ENCODE peak calls at places on chromosomes 6 and 20, in six cellular contexts. O is ELF-1; S is mesothelial cell of epicardium; J is stimulated activated CD4-positive, alpha-beta T cell treated with anti-CD3 and anti-CD28 coated beads, Interleukin-2, amount 100 ng/mL, for 4 hours; H is effector memory CD8-positive, alpha-beta T cell; Q is BJ. R is an unnamed sample.

GRCh38 chr20:63518946-63519764 is 1.4 kb upstream of the PPDPF start:
- DNase-seq in O (no peak), S (peak), J (no peak), H (no peak), Q (no peak), R (no peak)

GRCh38 chr6:98783578-98783977 is 50.8 kb upstream of the POU3F2 start:
- DNase-seq in O (no peak), S (no peak), J (no peak), H (no peak), Q (no peak), R (no peak)

GRCh38 chr6:69343856-69344255 is 453.0 kb downstream of the LMBRD1 start:
- DNase-seq in O (no peak), S (no peak), J (no peak), H (no peak), Q (no peak), R (no peak)

GRCh38 chr6:157034433-157035230 is 257.5 kb downstream of the ARID1B start:
- DNase-seq in O (no peak), S (no peak), J (no peak), H (no peak), Q (no peak), R (no peak)

GRCh38 chr20:25000268-25000801 is 7.8 kb upstream of the APMAP start:
- DNase-seq in O (no peak), S (peak), J (no peak), H (no peak), Q (peak), R (no peak)

GRCh38 chr20:63082939-63083735 is 76.4 kb upstream of the BHLHE23 start:
- DNase-seq in O (no peak), S (no peak), J (no peak), H (no peak), Q (no peak), R (no peak)

GRCh38 chr6:166005401-166005845 is 162.2 kb downstream of the TBXT start:
- DNase-seq in O (no peak), S (no peak), J (no peak), H (no peak), Q (no peak), R (no peak)

GRCh38 chr20:1569417-1569861 is 11.9 kb upstream of the SIRPD start:
- DNase-seq in O (no peak), S (no peak), J (no peak), H (no peak), Q (no peak), R (no peak)

GRCh38 chr6:35751594-35751993 is 14.8 kb downstream of the ARMC12 start:
- DNase-seq in O (no peak), S (no peak), J (no peak), H (no peak), Q (no peak), R (no peak)

GRCh38 chr20:47876348-47877056 is 91.2 kb upstream of the SULF2 start:
- DNase-seq in O (no peak), S (no peak), J (no peak), H (no peak), Q (no peak), R (no peak)

GRCh38 chr6:6969761-6970223 is 138.0 kb upstream of the RREB1 start:
- DNase-seq in O (peak), S (no peak), J (no peak), H (no peak), Q (no peak), R (no peak)

GRCh38 chr20:50645253-50646068 is 45.9 kb downstream of the RIPOR3 start:
- DNase-seq in O (peak), S (peak), J (no peak), H (no peak), Q (peak), R (no peak)

GRCh38 chr6:166361080-166361429 is 18.7 kb upstream of the SFT2D1 start:
- DNase-seq in O (no peak), S (no peak), J (no peak), H (no peak), Q (no peak), R (no peak)

GRCh38 chr6:3108746-3109414 is 9.6 kb upstream of the BPHL start:
- DNase-seq in O (no peak), S (no peak), J (no peak), H (no peak), Q (no peak), R (no peak)

GRCh38 chr6:157428418-157429202 is 47.6 kb downstream of the ZDHHC14 start:
- DNase-seq in O (peak), S (no peak), J (peak), H (no peak), Q (no peak), R (no peak)

GRCh38 chr6:147371325-147371724 is 137.2 kb upstream of the SAMD5 start:
- DNase-seq in O (no peak), S (no peak), J (no peak), H (no peak), Q (no peak), R (no peak)

GRCh38 chr6:138769102-138769676 is 4.4 kb upstream of the CCDC28A start:
- DNase-seq in O (no peak), S (no peak), J (no peak), H (no peak), Q (no peak), R (no peak)

GRCh38 chr6:159089909-159090308 is 45.1 kb upstream of the TAGAP start:
- DNase-seq in O (no peak), S (no peak), J (no peak), H (no peak), Q (no peak), R (no peak)

GRCh38 chr20:32152421-32153155 is 43.1 kb downstream of the TM9SF4 start:
- DNase-seq in O (no peak), S (no peak), J (no peak), H (no peak), Q (no peak), R (no peak)

GRCh38 chr6:33822575-33823395 is 19.0 kb upstream of the MLN start:
- DNase-seq in O (peak), S (no peak), J (no peak), H (no peak), Q (no peak), R (no peak)

GRCh38 chr20:37355252-37356180 is 9.6 kb downstream of the SRC start:
- DNase-seq in O (no peak), S (no peak), J (no peak), H (no peak), Q (no peak), R (no peak)

GRCh38 chr20:60921021-60921622 is 330.9 kb upstream of the CDH4 start:
- DNase-seq in O (peak), S (peak), J (no peak), H (no peak), Q (no peak), R (peak)

GRCh38 chr6:10332121-10332520 is 82.8 kb downstream of the TFAP2A start:
- DNase-seq in O (no peak), S (no peak), J (no peak), H (no peak), Q (no peak), R (no peak)

GRCh38 chr20:37327748-37328147 is 18.2 kb upstream of the SRC start:
- DNase-seq in O (peak), S (no peak), J (no peak), H (no peak), Q (peak), R (no peak)

GRCh38 chr6:75275067-75275466 is 9.5 kb downstream of the TMEM30A start:
- DNase-seq in O (no peak), S (no peak), J (no peak), H (no peak), Q (peak), R (no peak)

GRCh38 chr6:13615802-13616140 is 636 bp downstream of the NOL7 start:
- DNase-seq in O (peak), S (no peak), J (peak), H (peak), Q (no peak), R (no peak)

GRCh38 chr6:43250992-43251373 is 7.7 kb downstream of the TTBK1 start:
- DNase-seq in O (no peak), S (no peak), J (no peak), H (no peak), Q (no peak), R (no peak)

GRCh38 chr20:36628076-36628475 is 17.9 kb downstream of the SLA2 start:
- DNase-seq in O (no peak), S (no peak), J (no peak), H (peak), Q (no peak), R (no peak)

GRCh38 chr20:62134735-62135231 is 8.4 kb downstream of the PSMA7 start:
- DNase-seq in O (no peak), S (no peak), J (no peak), H (no peak), Q (no peak), R (no peak)

GRCh38 chr20:48688579-48688978 is 139.2 kb downstream of the PREX1 start:
- DNase-seq in O (no peak), S (no peak), J (no peak), H (no peak), Q (no peak), R (no peak)

GRCh38 chr6:10587694-10588392 is 66.7 kb downstream of the GCNT2 start:
- DNase-seq in O (no peak), S (no peak), J (no peak), H (no peak), Q (no peak), R (no peak)

GRCh38 chr6:152129606-152130249 is 322.2 kb downstream of the ESR1 start:
- DNase-seq in O (peak), S (no peak), J (no peak), H (no peak), Q (peak), R (no peak)

GRCh38 chr20:63332488-63333240 is 28.5 kb downstream of the CHRNA4 start:
- DNase-seq in O (no peak), S (no peak), J (no peak), H (no peak), Q (no peak), R (no peak)

GRCh38 chr6:157224178-157224956 is 99.0 kb downstream of the TMEM242 start:
- DNase-seq in O (no peak), S (no peak), J (no peak), H (no peak), Q (no peak), R (no peak)

GRCh38 chr6:7681449-7681848 is 44.5 kb upstream of the BMP6 start:
- DNase-seq in O (no peak), S (no peak), J (no peak), H (no peak), Q (no peak), R (no peak)

GRCh38 chr6:139708342-139709199 is 334.1 kb upstream of the CITED2 start:
- DNase-seq in O (peak), S (no peak), J (no peak), H (no peak), Q (peak), R (no peak)

R was measured in NCI-H1048.